ENCODE peak calls at places on chromosomes 12 and 14, in four cellular contexts. W is Peyer's patch, V is heart right ventricle, Y is neural progenitor cell. D is an unnamed sample.

GRCh38 chr12:132583311-132583710 is 27.1 kb downstream of the LRCOL1 start:
- DNase-seq in W (no peak), V (no peak), Y (peak), D (no peak)

GRCh38 chr14:91258021-91258618 is 13.6 kb upstream of the GPR68 start:
- DNase-seq in W (no peak), V (no peak), Y (no peak), D (peak)

GRCh38 chr14:96253140-96253539 is 2.9 kb upstream of the BDKRB1 start:
- DNase-seq in W (no peak), V (no peak), Y (no peak), D (peak)

GRCh38 chr12:52953181-52953841 is 4.4 kb downstream of the KRT18 start:
- DNase-seq in W (no peak), V (no peak), Y (no peak), D (no peak)

GRCh38 chr12:40224439-40225291 is at the start of gene LRRK2:
- DNase-seq in W (peak), V (peak), Y (peak), D (peak)

GRCh38 chr14:65251213-65251612 is 148.9 kb upstream of the MAX start:
- DNase-seq in W (no peak), V (no peak), Y (no peak), D (peak)

GRCh38 chr12:1443421-1444141 is 150.8 kb downstream of the FBXL14 start:
- DNase-seq in W (no peak), V (no peak), Y (no peak), D (peak)

GRCh38 chr12:69925291-69925690 is 100.3 kb downstream of the MYRFL start:
- DNase-seq in W (no peak), V (no peak), Y (no peak), D (no peak)

GRCh38 chr14:75518625-75519024 is 3.6 kb upstream of the BATF start:
- DNase-seq in W (no peak), V (no peak), Y (peak), D (no peak)

GRCh38 chr12:46414591-46415268 is 42.2 kb upstream of the SLC38A2 start:
- DNase-seq in W (no peak), V (no peak), Y (no peak), D (no peak)

GRCh38 chr14:87497301-87497700 is 495.7 kb downstream of the GALC start:
- DNase-seq in W (no peak), V (no peak), Y (no peak), D (no peak)

GRCh38 chr14:95452176-95452889 is 64.1 kb downstream of the SYNE3 start:
- DNase-seq in W (no peak), V (no peak), Y (peak), D (no peak)

GRCh38 chr14:61231810-61232209 is 49.3 kb downstream of the TMEM30B start:
- DNase-seq in W (no peak), V (no peak), Y (no peak), D (no peak)

GRCh38 chr12:131093971-131094830 is 140.5 kb downstream of the ADGRD1 start:
- DNase-seq in W (peak), V (no peak), Y (no peak), D (no peak)

GRCh38 chr12:102023343-102023930 is 38.4 kb downstream of the WASHC3 start:
- DNase-seq in W (no peak), V (no peak), Y (no peak), D (peak)

GRCh38 chr12:104870797-104871196 is 87.3 kb downstream of the SLC41A2 start:
- DNase-seq in W (no peak), V (no peak), Y (no peak), D (no peak)

GRCh38 chr12:50642035-50642451 is 121.9 kb upstream of the ATF1 start:
- DNase-seq in W (no peak), V (no peak), Y (no peak), D (peak)

GRCh38 chr12:47832263-47832933 is 12.7 kb upstream of the HDAC7 start:
- DNase-seq in W (no peak), V (no peak), Y (no peak), D (no peak)

GRCh38 chr12:96882862-96883261 is 24.2 kb upstream of the NEDD1 start:
- DNase-seq in W (no peak), V (no peak), Y (no peak), D (peak)

GRCh38 chr12:29547151-29547561 is 49.7 kb upstream of the OVCH1 start:
- DNase-seq in W (no peak), V (no peak), Y (no peak), D (peak)

GRCh38 chr12:120651821-120652220 is 11.4 kb downstream of the CABP1 start:
- DNase-seq in W (no peak), V (no peak), Y (peak), D (peak)

GRCh38 chr12:118060301-118061010 is 523 bp downstream of the WSB2 start:
- DNase-seq in W (peak), V (peak), Y (peak), D (peak)

GRCh38 chr14:99592933-99593753 is 10.9 kb downstream of the CCDC85C start:
- DNase-seq in W (no peak), V (no peak), Y (peak), D (no peak)

GRCh38 chr12:67096533-67097318 is 172.4 kb upstream of the CAND1 start:
- DNase-seq in W (no peak), V (no peak), Y (no peak), D (peak)

GRCh38 chr14:105281354-105282097 is 19.3 kb downstream of the BRF1 start:
- DNase-seq in W (no peak), V (no peak), Y (peak), D (peak)

GRCh38 chr14:54683882-54684794 is 117.2 kb downstream of the SAMD4A start:
- DNase-seq in W (no peak), V (peak), Y (peak), D (peak)

GRCh38 chr12:80033457-80033856 is 65.9 kb upstream of the OTOGL start:
- DNase-seq in W (no peak), V (peak), Y (no peak), D (peak)

GRCh38 chr12:72815421-72815820 is 543.3 kb downstream of the TRHDE start:
- DNase-seq in W (no peak), V (no peak), Y (no peak), D (no peak)

GRCh38 chr12:88628856-88629509 is 48.7 kb upstream of the KITLG start:
- DNase-seq in W (no peak), V (no peak), Y (no peak), D (peak)

GRCh38 chr14:97603201-97603600 is 806.0 kb downstream of the VRK1 start:
- DNase-seq in W (no peak), V (no peak), Y (no peak), D (no peak)

GRCh38 chr12:31965090-31965489 is 5.9 kb downstream of the RESF1 start:
- DNase-seq in W (no peak), V (no peak), Y (no peak), D (no peak)

GRCh38 chr14:21748869-21749303 is 75.3 kb upstream of the OR4E1 start:
- DNase-seq in W (no peak), V (peak), Y (peak), D (peak)

GRCh38 chr14:50943261-50943942 is 881 bp downstream of the PYGL start:
- DNase-seq in W (peak), V (peak), Y (peak), D (peak)

GRCh38 chr12:67829873-67830272 is 159.4 kb upstream of the IFNG-AS1 start:
- DNase-seq in W (no peak), V (no peak), Y (no peak), D (no peak)

GRCh38 chr14:73491256-73491976 is 683 bp downstream of the RIOX1 start:
- DNase-seq in W (peak), V (peak), Y (peak), D (peak)

GRCh38 chr14:91679273-91679672 is 52.6 kb downstream of the CATSPERB start:
- DNase-seq in W (no peak), V (no peak), Y (no peak), D (no peak)

GRCh38 chr12:113647048-113647447 is 175.4 kb upstream of the LHX5 start:
- DNase-seq in W (no peak), V (no peak), Y (peak), D (no peak)
- TF ChIP-seq CTCF in W (no peak), V (no peak), Y (peak), D (no peak)

DNA sequence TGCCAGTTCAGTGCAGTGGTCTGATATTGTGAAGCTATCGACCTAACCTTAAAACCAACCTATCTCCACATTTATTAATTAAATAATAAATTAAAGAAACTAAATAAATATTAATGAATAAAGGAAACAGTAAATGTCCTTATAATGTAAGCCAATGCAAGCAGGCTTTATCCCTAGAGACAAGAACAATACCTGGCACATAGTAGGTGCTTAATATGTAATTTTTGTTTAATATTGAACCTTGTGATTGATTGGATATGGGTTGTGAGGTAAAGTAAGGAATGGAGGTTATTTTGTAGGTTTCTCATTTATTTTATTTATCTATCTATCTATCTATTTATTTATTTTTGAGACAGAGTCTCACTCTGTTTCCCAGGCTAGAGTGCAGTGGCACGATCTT is 7.8 kb upstream of the TUBA1B start:
- DNase-seq in W (no peak), V (no peak), Y (no peak), D (no peak)
- H3K4me3 ChIP-seq in W (no peak), V (no peak), Y (no peak), D (no peak)

GRCh38 chr12:42809226-42809625 is 219.7 kb upstream of the PRICKLE1 start:
- DNase-seq in W (no peak), V (no peak), Y (no peak), D (peak)
- TF ChIP-seq CTCF in W (no peak), V (no peak), Y (no peak), D (no peak)

DNA sequence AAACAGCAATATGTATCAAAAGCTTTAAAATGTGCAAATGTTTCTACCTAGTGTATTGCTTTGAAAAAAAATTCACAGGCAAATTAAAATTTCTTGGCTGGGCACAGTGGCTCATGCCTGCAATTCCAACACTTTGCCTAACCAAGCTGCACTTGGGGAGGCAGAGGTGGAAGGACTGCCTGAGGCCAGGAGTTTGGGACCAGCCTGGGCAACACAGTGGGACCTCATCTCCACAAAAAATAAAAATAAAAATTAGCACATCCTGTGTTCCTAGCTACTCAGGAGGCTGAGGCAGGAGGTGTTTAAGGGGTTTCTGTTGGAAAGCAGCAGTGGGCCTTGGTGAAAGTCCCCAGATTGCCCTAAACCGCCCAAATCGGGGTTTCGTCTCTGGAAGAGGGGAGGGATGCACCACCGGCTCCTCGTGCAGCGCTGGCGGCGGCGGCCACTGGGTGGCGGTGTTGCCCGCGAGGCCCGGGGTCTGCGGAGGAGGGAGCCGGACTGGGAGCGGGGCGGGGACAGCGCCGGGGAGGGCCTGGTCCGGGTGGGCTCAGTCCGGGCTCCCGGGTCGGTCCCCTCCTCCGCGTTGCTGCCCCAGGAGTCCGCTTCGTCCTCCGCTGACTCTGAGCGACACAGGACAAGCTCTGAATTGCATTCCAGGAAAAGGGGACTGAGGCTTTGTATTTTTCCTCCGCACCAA is 265.6 kb downstream of the AACS start:
- DNase-seq in W (peak), V (peak), Y (peak), D (peak)
- H3K4me3 ChIP-seq in W (no peak), V (peak), Y (peak), D (peak)

D was measured in AG10803.